ENCODE peak calls at places on chromosomes 12 and 14, in four cellular contexts. O is esophagus squamous epithelium, D is tibial artery, V is AG04449. Y is an unnamed sample.

GRCh38 chr12:6915023-6915788 is 826 bp downstream of the ENO2 start:
- DNase-seq in O (no peak), D (no peak), V (no peak), Y (no peak)

GRCh38 chr14:103522028-103522581 is 525 bp downstream of the CKB start:
- DNase-seq in O (no peak), D (no peak), V (no peak), Y (no peak)

GRCh38 chr12:27627123-27627835 is 69.0 kb upstream of the REP15 start:
- DNase-seq in O (no peak), D (peak), V (peak), Y (peak)

GRCh38 chr14:102922490-102923200 is at the start of gene AMN:
- DNase-seq in O (no peak), D (no peak), V (no peak), Y (no peak)

GRCh38 chr12:28023156-28023887 is 50.8 kb upstream of the PTHLH start:
- DNase-seq in O (no peak), D (no peak), V (peak), Y (peak)

GRCh38 chr14:53596845-53597525 is 359.6 kb downstream of the BMP4 start:
- DNase-seq in O (no peak), D (no peak), V (no peak), Y (no peak)

GRCh38 chr14:100786820-100787219 is 39.1 kb upstream of the MEG3 start:
- DNase-seq in O (no peak), D (no peak), V (no peak), Y (no peak)

GRCh38 chr14:72549848-72550247 is 344.1 kb downstream of the DPF3 start:
- DNase-seq in O (no peak), D (no peak), V (no peak), Y (no peak)

GRCh38 chr12:120264086-120264485 is 1.4 kb downstream of the PXN start:
- DNase-seq in O (no peak), D (no peak), V (no peak), Y (no peak)

GRCh38 chr12:114241973-114242434 is 163.9 kb downstream of the TBX5 start:
- DNase-seq in O (no peak), D (no peak), V (no peak), Y (no peak)

GRCh38 chr12:10135126-10135525 is 5.1 kb upstream of the CLEC7A start:
- DNase-seq in O (no peak), D (no peak), V (no peak), Y (no peak)

GRCh38 chr12:17928708-17929366 is 161.2 kb downstream of the RERGL start:
- DNase-seq in O (no peak), D (no peak), V (peak), Y (peak)

GRCh38 chr14:68961781-68962584 is 17.1 kb downstream of the ACTN1 start:
- DNase-seq in O (no peak), D (no peak), V (no peak), Y (no peak)

GRCh38 chr12:96132819-96133218 is 61.4 kb upstream of the ELK3 start:
- DNase-seq in O (no peak), D (no peak), V (no peak), Y (no peak)

GRCh38 chr14:96195441-96196081 is 9.1 kb upstream of the BDKRB2 start:
- DNase-seq in O (no peak), D (no peak), V (no peak), Y (no peak)

GRCh38 chr12:63003223-63003819 is 68.4 kb upstream of the PPM1H start:
- DNase-seq in O (no peak), D (no peak), V (no peak), Y (no peak)

GRCh38 chr12:96235497-96235826 is 41.3 kb downstream of the ELK3 start:
- DNase-seq in O (no peak), D (no peak), V (no peak), Y (no peak)

GRCh38 chr12:109827566-109828550 is 5.3 kb downstream of the TRPV4 start:
- DNase-seq in O (no peak), D (peak), V (no peak), Y (no peak)

GRCh38 chr12:110739894-110740293 is 2.8 kb downstream of the PPP1CC start:
- DNase-seq in O (no peak), D (no peak), V (no peak), Y (no peak)

GRCh38 chr14:98961191-98961590 is 310.8 kb downstream of the BCL11B start:
- DNase-seq in O (no peak), D (no peak), V (no peak), Y (no peak)

GRCh38 chr12:68641138-68641537 is 30.4 kb downstream of the RAP1B start:
- DNase-seq in O (no peak), D (no peak), V (no peak), Y (no peak)

GRCh38 chr14:69543341-69544249 is 31.1 kb downstream of the CCDC177 start:
- DNase-seq in O (peak), D (peak), V (no peak), Y (peak)

GRCh38 chr12:57620936-57621496 is 9.8 kb downstream of the ARHGEF25 start:
- DNase-seq in O (no peak), D (no peak), V (no peak), Y (no peak)

GRCh38 chr12:111523587-111523986 is 75.5 kb downstream of the ATXN2 start:
- DNase-seq in O (no peak), D (no peak), V (no peak), Y (no peak)

GRCh38 chr12:95836185-95836609 is 22.6 kb upstream of the SNRPF start:
- DNase-seq in O (no peak), D (no peak), V (no peak), Y (peak)

GRCh38 chr12:53115112-53115890 is 12.0 kb downstream of the SOAT2 start:
- DNase-seq in O (no peak), D (no peak), V (no peak), Y (no peak)

GRCh38 chr12:52581481-52581880 is 7.8 kb upstream of the KRT74 start:
- DNase-seq in O (no peak), D (no peak), V (peak), Y (no peak)

GRCh38 chr12:131275824-131276223 is 322.1 kb downstream of the ADGRD1 start:
- DNase-seq in O (no peak), D (no peak), V (no peak), Y (no peak)

GRCh38 chr12:116443706-116444589 is 115.2 kb upstream of the MAP1LC3B2 start:
- DNase-seq in O (no peak), D (no peak), V (no peak), Y (no peak)

DNA sequence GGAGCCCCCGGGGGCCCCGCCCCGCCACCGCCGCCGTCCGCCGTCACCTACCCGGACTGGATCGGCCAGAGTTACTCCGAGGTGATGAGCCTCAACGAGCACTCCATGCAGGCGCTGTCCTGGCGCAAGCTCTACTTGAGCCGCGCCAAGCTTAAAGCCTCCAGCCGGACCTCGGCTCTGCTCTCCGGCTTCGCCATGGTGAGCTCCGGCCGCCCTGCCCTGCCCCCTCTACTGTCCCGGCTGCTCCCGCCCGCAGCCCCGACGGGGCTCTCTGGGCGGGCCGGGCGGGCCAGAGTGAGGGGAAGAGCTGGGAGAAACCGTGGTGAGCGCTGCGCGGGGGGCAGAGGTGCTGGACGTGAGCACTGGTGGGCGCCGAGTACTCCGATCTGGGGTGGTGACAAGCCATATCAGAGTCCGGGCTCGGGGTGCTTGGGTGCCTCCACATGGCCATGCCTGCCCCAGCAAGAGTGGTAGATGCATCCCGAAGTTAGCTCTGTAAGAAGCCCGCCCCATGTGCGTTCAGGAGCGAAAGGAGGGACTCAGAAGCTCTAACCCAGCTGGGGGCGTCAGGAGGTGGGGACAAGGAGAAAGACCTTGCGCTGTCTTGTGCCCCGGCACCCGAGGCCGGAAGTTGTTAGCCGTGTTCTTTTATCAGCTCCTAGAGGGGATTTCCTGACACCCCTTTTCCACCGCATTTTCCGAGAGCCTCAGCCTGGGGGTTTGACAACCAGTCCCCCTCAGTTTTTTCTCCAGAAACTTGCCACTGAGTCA is 708 bp downstream of the ORAI1 start:
- DNase-seq in O (no peak), D (peak), V (no peak), Y (peak)
- TF ChIP-seq CTCF in O (no peak), D (no peak), V (peak), Y (peak)

GRCh38 chr14:59868021-59868420 is 2.6 kb downstream of the RTN1 start:
- DNase-seq in O (no peak), D (no peak), V (no peak), Y (no peak)

GRCh38 chr14:59871166-59871495 is 555 bp upstream of the RTN1 start:
- DNase-seq in O (no peak), D (no peak), V (no peak), Y (no peak)

GRCh38 chr14:59870277-59871165 is at the start of gene RTN1:
- DNase-seq in O (no peak), D (peak), V (no peak), Y (no peak)

GRCh38 chr14:59869381-59870255 is 958 bp downstream of the RTN1 start:
- DNase-seq in O (no peak), D (no peak), V (no peak), Y (no peak)
- H3K4me3 ChIP-seq in O (peak), D (peak), V (peak), Y (peak)

DNA sequence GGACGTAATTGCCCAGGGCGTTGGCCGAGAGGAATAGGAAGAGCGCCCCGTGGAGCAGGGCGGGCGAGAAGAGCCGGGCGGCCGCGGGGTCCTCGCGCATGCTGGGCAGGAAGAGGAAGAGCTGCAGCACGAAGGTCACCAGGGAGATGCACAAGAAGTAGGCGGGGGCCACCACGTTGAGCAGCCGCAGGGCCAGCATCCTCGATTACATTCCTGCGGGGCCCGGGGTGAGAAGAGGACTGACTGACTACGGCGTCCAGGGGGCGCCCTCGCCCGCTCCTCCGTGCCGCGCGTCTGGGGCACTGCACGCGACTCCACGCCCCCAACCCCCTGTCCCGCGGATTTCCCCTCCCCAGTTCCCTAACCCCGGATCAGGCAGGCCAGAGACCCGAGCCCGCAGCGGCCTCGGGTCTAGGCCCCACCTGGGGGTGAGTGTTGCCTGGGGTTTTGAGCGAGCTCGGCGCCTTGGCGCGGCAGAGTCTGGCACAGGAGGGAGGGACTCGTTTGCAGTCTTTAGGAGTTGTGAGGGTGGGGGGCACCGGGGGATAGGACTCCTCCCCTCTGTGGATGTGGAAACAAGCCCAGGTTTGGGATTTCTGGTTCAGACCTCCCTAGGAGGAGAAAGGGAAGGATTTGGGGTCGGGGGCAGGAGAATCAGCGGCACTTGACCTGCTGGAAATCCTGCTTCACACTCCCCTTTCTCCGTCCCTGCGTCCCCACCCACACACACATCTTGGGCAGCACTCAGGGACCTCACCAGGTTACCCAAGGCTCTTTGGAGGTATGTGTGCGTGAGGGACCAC is 1.9 kb downstream of the ZDHHC22 start:
- DNase-seq in O (no peak), D (no peak), V (no peak), Y (no peak)
- TF ChIP-seq CTCF in O (peak), D (no peak), V (peak), Y (peak)

DNA sequence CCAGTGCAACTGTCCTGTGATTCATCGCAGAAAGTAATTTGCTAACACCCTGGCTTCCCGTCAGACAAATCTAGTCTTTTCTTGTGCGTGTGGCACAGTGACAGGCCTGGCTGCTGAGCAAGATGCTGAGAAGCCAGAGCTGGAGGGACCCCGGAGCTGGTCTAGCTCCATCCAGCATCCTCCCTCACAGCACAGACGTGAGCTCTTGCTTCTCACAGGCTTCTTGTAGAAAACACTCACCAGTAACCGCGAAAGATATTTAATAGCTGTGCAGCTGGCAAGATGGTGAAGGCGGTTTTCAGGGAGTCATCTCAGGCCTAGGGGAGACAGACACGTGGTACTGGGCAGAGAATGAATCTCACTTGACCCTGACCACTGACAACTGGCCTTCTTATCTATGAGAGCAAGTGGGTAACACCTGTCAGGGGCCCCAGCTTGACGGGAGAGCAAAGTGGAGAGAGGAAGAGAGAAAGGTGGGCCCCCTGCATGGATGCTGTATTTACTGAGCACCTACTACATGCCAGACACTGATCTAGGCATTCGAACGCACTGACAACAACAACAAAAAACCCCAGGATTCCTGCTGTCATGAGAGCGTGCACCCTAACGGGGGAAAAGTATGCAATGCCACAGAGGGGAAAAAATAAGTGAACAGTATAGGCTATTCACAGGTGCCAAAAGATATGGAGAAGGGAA is 63.3 kb downstream of the CCDC88C start:
- DNase-seq in O (no peak), D (no peak), V (no peak), Y (peak)
- H3K4me3 ChIP-seq in O (no peak), D (no peak), V (no peak), Y (no peak)

DNA sequence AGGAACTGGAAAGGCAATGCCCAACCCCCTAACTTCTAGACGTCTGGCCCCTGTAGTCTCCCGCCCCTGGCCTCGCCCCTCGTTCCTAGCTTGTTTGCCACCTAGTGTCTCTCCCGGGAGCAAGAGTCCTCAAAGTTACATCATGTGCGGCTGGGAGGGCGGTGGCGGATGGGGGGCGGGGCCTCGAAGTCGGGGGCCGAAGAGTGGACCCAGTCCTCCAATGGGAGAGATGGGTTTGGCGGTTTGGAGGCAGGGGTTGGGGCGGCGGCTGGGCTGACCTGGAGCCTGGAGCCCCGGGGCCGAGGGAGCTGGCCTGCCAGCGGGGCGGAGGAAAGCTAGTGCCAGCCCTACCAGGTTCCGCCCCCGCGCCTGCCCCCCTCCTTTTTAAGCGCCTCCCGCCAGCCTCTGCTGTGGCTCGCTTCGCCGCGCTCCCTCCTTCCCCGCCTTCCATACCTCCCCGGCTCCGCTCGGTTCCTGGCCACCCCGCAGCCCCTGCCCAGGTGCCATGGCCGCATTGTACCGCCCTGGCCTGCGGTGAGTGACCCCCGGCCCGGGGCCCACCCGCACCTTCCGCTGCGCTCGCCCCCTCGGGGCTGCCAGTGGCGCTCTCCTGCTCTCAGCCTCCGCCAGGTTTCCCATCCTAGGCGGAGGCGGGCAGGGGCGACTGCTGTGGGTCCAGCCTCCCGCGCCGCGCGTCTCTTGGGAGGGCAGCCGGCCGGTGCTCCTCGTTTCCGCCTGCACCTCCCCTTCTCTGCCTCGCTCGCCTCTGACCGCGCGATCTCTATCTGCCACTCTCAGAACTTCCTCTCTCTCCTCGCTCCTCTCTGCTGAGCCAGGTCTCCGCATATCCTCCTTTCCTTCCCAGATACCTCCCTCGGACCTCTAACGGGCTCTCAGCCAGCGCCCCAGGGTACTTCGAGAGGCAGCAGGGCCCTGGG is at the start of gene PCK2:
- DNase-seq in O (peak), D (peak), V (peak), Y (peak)
- TF ChIP-seq CTCF in O (peak), D (peak), V (peak), Y (peak)

GRCh38 chr12:42323856-42324255 is 2.0 kb downstream of the ZCRB1 start:
- DNase-seq in O (no peak), D (no peak), V (no peak), Y (no peak)

GRCh38 chr12:42325326-42325775 is 543 bp downstream of the ZCRB1 start:
- DNase-seq in O (no peak), D (no peak), V (no peak), Y (no peak)

GRCh38 chr12:42326466-42327226 is 679 bp downstream of the PPHLN1 start:
- DNase-seq in O (no peak), D (no peak), V (peak), Y (peak)

GRCh38 chr12:42327227-42327590 is 1.2 kb downstream of the PPHLN1 start:
- DNase-seq in O (no peak), D (no peak), V (no peak), Y (no peak)

GRCh38 chr12:42325776-42326465 is at the start of the genes PPHLN1 and ZCRB1:
- DNase-seq in O (peak), D (peak), V (no peak), Y (peak)
- H3K4me3 ChIP-seq in O (peak), D (peak), V (peak), Y (peak)

DNA sequence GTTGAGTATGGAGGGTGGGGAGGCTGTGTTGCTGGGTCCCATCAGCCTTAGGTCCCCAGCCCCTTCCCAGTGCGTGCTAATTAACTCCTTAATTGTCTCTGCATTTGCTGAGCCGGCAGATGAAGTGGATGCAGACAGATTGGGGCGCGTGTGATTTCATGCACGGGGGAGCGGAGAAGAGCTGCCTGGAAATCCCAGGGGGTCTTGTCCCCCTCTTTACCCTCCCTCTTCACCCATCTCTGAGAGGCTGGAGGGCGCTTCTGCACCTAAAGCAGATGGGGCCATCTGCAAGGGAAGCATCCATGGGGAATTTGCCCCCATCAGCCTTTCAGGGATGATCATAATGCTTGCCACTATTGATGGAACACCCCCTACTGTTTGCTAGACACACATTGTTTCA is 4.4 kb upstream of the ASIC1 start:
- DNase-seq in O (no peak), D (no peak), V (no peak), Y (no peak)
- TF ChIP-seq CTCF in O (no peak), D (no peak), V (no peak), Y (no peak)

DNA sequence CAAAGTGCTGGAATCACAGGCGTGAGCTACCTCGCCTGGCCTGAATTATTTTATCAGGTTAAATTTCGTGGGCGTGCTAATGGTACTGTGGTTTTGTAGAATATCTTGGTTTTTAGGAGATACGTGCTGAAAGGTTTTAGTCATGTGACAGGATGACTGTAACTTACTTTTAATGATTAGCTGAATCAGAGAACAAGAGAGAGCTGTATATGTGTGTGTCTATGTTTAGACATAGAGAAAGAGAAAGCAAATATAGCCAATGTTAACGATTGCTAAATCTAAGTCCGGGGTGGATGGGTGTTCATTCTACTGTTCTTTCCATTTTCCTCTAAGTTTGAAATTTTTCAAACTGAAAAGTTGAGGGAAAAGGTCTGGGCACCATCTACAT is 9.2 kb upstream of the PNMA1 start:
- DNase-seq in O (no peak), D (no peak), V (no peak), Y (no peak)
- H3K4me3 ChIP-seq in O (peak), D (peak), V (no peak), Y (no peak)